ENCODE peak calls at places on chromosomes 16 and 17, in ten cellular contexts. U is kidney, R is HCT116, X is SK-N-SH, F is IMR-90, Q is A549, E is stomach, K is lower lobe of right lung, N is hepatocyte, H is gastrocnemius medialis. I is an unnamed sample.

GRCh38 chr17:4152471-4152870 is 9.5 kb downstream of the CYB5D2 start:
- DNase-seq in U (no peak), R (no peak), X (no peak), F (peak), Q (no peak), E (no peak), K (no peak), N (no peak), H (no peak), I (no peak)

GRCh38 chr17:43399839-43400328 is 1.1 kb downstream of the ARL4D start:
- DNase-seq in U (peak), R (no peak), X (no peak), F (no peak), Q (no peak), E (no peak), K (no peak), N (no peak), H (no peak), I (no peak)

GRCh38 chr17:59234631-59235030 is 14.3 kb downstream of the GDPD1 start:
- DNase-seq in U (no peak), R (no peak), X (no peak), F (no peak), Q (no peak), E (no peak), K (no peak), N (no peak), H (no peak), I (no peak)

GRCh38 chr16:65202461-65202860 is 80.6 kb upstream of the CDH11 start:
- DNase-seq in U (no peak), R (no peak), X (no peak), F (peak), Q (no peak), E (no peak), K (no peak), N (no peak), H (no peak), I (no peak)

GRCh38 chr16:59886021-59886420 is 1151.9 kb upstream of the GOT2 start:
- DNase-seq in U (no peak), R (no peak), X (no peak), F (peak), Q (no peak), E (no peak), K (no peak), N (peak), H (peak), I (peak)

GRCh38 chr17:30212750-30213149 is 22.7 kb downstream of the SLC6A4 start:
- DNase-seq in U (no peak), R (no peak), X (no peak), F (no peak), Q (no peak), E (no peak), K (no peak), N (no peak), H (no peak), I (no peak)

GRCh38 chr16:31380201-31380600 is 12.9 kb upstream of the ITGAD start:
- DNase-seq in U (no peak), R (no peak), X (no peak), F (no peak), Q (no peak), E (no peak), K (no peak), N (no peak), H (no peak), I (no peak)

GRCh38 chr16:70267516-70267915 is 15.8 kb upstream of the EXOSC6 start:
- DNase-seq in U (no peak), R (peak), X (peak), F (peak), Q (peak), E (peak), K (no peak), N (peak), H (no peak), I (no peak)

GRCh38 chr16:55861288-55861687 is 13.9 kb downstream of the CES5A start:
- DNase-seq in U (no peak), R (no peak), X (no peak), F (no peak), Q (no peak), E (no peak), K (no peak), N (no peak), H (no peak), I (no peak)

GRCh38 chr16:56195151-56195550 is 3.9 kb downstream of the GNAO1 start:
- DNase-seq in U (no peak), R (no peak), X (no peak), F (no peak), Q (no peak), E (no peak), K (no peak), N (no peak), H (no peak), I (no peak)

GRCh38 chr16:11360581-11360980 is 15.3 kb downstream of the RMI2 start:
- DNase-seq in U (no peak), R (no peak), X (no peak), F (no peak), Q (no peak), E (no peak), K (no peak), N (no peak), H (no peak), I (no peak)

GRCh38 chr16:89422527-89422904 is 67.8 kb downstream of the ANKRD11 start:
- DNase-seq in U (no peak), R (no peak), X (no peak), F (peak), Q (no peak), E (no peak), K (no peak), N (no peak), H (peak), I (no peak)

GRCh38 chr16:69465083-69465721 is 40.8 kb downstream of the CYB5B start:
- DNase-seq in U (no peak), R (no peak), X (no peak), F (peak), Q (no peak), E (no peak), K (no peak), N (peak), H (no peak), I (no peak)

GRCh38 chr16:69482410-69482951 is 58.1 kb downstream of the CYB5B start:
- DNase-seq in U (peak), R (no peak), X (no peak), F (peak), Q (no peak), E (peak), K (peak), N (no peak), H (peak), I (no peak)

GRCh38 chr17:52828621-52829020 is 670.1 kb upstream of the CA10 start:
- DNase-seq in U (no peak), R (no peak), X (no peak), F (no peak), Q (no peak), E (no peak), K (no peak), N (no peak), H (no peak), I (no peak)

GRCh38 chr17:57255776-57256681 is at the start of gene MSI2:
- DNase-seq in U (peak), R (peak), X (peak), F (peak), Q (peak), E (peak), K (peak), N (peak), H (peak), I (peak)

GRCh38 chr17:59501690-59502089 is 63.7 kb upstream of the DHX40 start:
- DNase-seq in U (no peak), R (no peak), X (no peak), F (no peak), Q (no peak), E (no peak), K (no peak), N (no peak), H (no peak), I (no peak)

GRCh38 chr16:79618712-79619050 is 18.1 kb upstream of the MAF start:
- DNase-seq in U (no peak), R (no peak), X (no peak), F (no peak), Q (no peak), E (no peak), K (no peak), N (no peak), H (no peak), I (no peak)

GRCh38 chr17:16423226-16423872 is 8.0 kb downstream of the TRPV2 start:
- DNase-seq in U (no peak), R (no peak), X (no peak), F (no peak), Q (no peak), E (no peak), K (no peak), N (no peak), H (no peak), I (no peak)

GRCh38 chr17:44968225-44969143 is at the start of gene C1QL1:
- DNase-seq in U (peak), R (peak), X (peak), F (peak), Q (peak), E (peak), K (peak), N (peak), H (peak), I (peak)

GRCh38 chr17:44971776-44972483 is 3.8 kb upstream of the C1QL1 start:
- DNase-seq in U (no peak), R (no peak), X (no peak), F (peak), Q (no peak), E (no peak), K (no peak), N (no peak), H (no peak), I (no peak)

GRCh38 chr17:44967907-44968224 is 237 bp downstream of the C1QL1 start:
- DNase-seq in U (no peak), R (no peak), X (no peak), F (no peak), Q (no peak), E (no peak), K (no peak), N (no peak), H (no peak), I (no peak)

GRCh38 chr17:44969144-44969780 is 1.2 kb upstream of the C1QL1 start:
- DNase-seq in U (no peak), R (no peak), X (peak), F (no peak), Q (no peak), E (no peak), K (no peak), N (no peak), H (no peak), I (no peak)

GRCh38 chr17:44970136-44970737 is 2.1 kb upstream of the C1QL1 start:
- DNase-seq in U (no peak), R (no peak), X (peak), F (no peak), Q (no peak), E (no peak), K (no peak), N (peak), H (no peak), I (peak)
- TF ChIP-seq CTCF in U (no peak), R (no peak), X (no peak), F (no peak), Q (no peak), E (no peak), K (no peak), N (no peak), H (no peak), I (no peak)

GRCh38 chr17:55756689-55757088 is 5.8 kb downstream of the PCTP start:
- DNase-seq in U (no peak), R (no peak), X (no peak), F (no peak), Q (no peak), E (no peak), K (no peak), N (no peak), H (no peak), I (no peak)

GRCh38 chr17:55749985-55750384 is 866 bp upstream of the PCTP start:
- DNase-seq in U (no peak), R (no peak), X (no peak), F (no peak), Q (no peak), E (no peak), K (no peak), N (no peak), H (no peak), I (no peak)

GRCh38 chr17:55750750-55751641 is at the start of gene PCTP:
- DNase-seq in U (peak), R (peak), X (peak), F (peak), Q (peak), E (peak), K (peak), N (peak), H (peak), I (peak)

GRCh38 chr17:55747209-55747608 is 3.6 kb upstream of the PCTP start:
- DNase-seq in U (no peak), R (no peak), X (no peak), F (no peak), Q (no peak), E (no peak), K (no peak), N (no peak), H (no peak), I (no peak)

GRCh38 chr17:55751720-55752250 is 934 bp downstream of the PCTP start:
- DNase-seq in U (no peak), R (no peak), X (no peak), F (no peak), Q (no peak), E (no peak), K (no peak), N (peak), H (no peak), I (no peak)
- H3K27ac ChIP-seq in U (peak), R (no peak), X (peak), F (peak), Q (peak), E (peak), K (peak), N (peak), H (peak), I (peak)

GRCh38 chr16:88274847-88275246 is 107.9 kb upstream of the ZNF469 start:
- DNase-seq in U (peak), R (no peak), X (peak), F (peak), Q (no peak), E (no peak), K (no peak), N (no peak), H (no peak), I (no peak)
- H3K4me3 ChIP-seq in U (no peak), R (no peak), X (no peak), F (no peak), Q (no peak), E (no peak), K (no peak), N (no peak), H (no peak), I (no peak)

DNA sequence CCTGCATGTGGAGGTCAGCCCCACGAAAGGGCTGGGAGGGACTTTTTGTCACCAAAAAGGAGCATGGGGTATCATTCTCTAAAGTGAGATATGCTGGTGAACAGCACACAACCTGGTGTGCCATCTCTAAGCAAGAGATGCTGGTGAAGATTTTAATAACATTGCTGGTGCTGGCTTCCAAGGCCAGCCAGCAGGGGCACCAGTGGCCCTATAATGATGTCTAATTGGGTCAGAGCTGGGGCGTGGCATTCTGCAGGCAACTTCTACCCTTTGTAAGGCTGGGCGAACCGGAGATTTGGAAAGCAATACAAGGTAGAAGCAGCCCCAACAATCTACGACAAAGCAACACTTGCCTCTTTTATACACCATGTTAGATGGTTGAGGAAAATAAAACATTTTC is 16.8 kb downstream of the SDR42E1 start:
- DNase-seq in U (no peak), R (no peak), X (no peak), F (no peak), Q (peak), E (no peak), K (no peak), N (no peak), H (no peak), I (no peak)
- TF ChIP-seq CTCF in U (no peak), R (peak), X (peak), F (no peak), Q (no peak), E (no peak), K (no peak), N (no peak), H (no peak), I (no peak)

GRCh38 chr17:46202482-46202881 is 9.3 kb upstream of the KANSL1 start:
- DNase-seq in U (no peak), R (no peak), X (no peak), F (no peak), Q (no peak), E (no peak), K (no peak), N (no peak), H (no peak), I (no peak)
- H3K27ac ChIP-seq in U (no peak), R (no peak), X (no peak), F (no peak), Q (no peak), E (no peak), K (no peak), N (peak), H (no peak), I (no peak)

GRCh38 chr17:77308768-77309726 is 168.3 kb downstream of the SEC14L1 start:
- DNase-seq in U (peak), R (no peak), X (peak), F (peak), Q (no peak), E (no peak), K (peak), N (peak), H (no peak), I (no peak)
- H3K4me3 ChIP-seq in U (no peak), R (no peak), X (no peak), F (no peak), Q (no peak), E (no peak), K (no peak), N (no peak), H (no peak), I (no peak)

I was measured in dorsolateral prefrontal cortex.